ENCODE peak calls at places on chromosomes 3 and 15, in five cellular contexts. One of them, this sample, is unnamed.

GRCh38 chr3:105466495-105467080 is 99.9 kb downstream of the ALCAM start:
- DNase-seq in trophoblast cell: no peak
- DNase-seq in mesenchymal stem cell: no peak
- DNase-seq in neuronal stem cell: no peak
- DNase-seq in H1: no peak
- DNase-seq in this sample: no peak

GRCh38 chr3:47978386-47978785 is 37.8 kb downstream of the MAP4 start:
- DNase-seq in neuronal stem cell: no peak
- DNase-seq in H1: no peak
- DNase-seq in mesenchymal stem cell: no peak
- DNase-seq in trophoblast cell: peak
- DNase-seq in this sample: no peak

GRCh38 chr15:101201411-101202174 is 50.3 kb downstream of the CHSY1 start:
- DNase-seq in H1: peak
- DNase-seq in trophoblast cell: peak
- DNase-seq in mesenchymal stem cell: peak
- DNase-seq in neuronal stem cell: peak
- DNase-seq in this sample: peak

GRCh38 chr15:36230741-36231140 is 348.7 kb upstream of the CDIN1 start:
- DNase-seq in trophoblast cell: no peak
- DNase-seq in neuronal stem cell: no peak
- DNase-seq in mesenchymal stem cell: peak
- DNase-seq in H1: no peak
- DNase-seq in this sample: no peak

GRCh38 chr15:48631191-48631770 is 14.2 kb downstream of the FBN1 start:
- DNase-seq in neuronal stem cell: no peak
- DNase-seq in trophoblast cell: no peak
- DNase-seq in H1: no peak
- DNase-seq in mesenchymal stem cell: no peak
- DNase-seq in this sample: no peak

GRCh38 chr15:25236143-25236860 is 202.5 kb downstream of the UBE3A start:
- DNase-seq in H1: no peak
- DNase-seq in mesenchymal stem cell: no peak
- DNase-seq in neuronal stem cell: no peak
- DNase-seq in trophoblast cell: no peak
- DNase-seq in this sample: no peak

GRCh38 chr3:78988324-78988723 is 779.5 kb downstream of the ROBO1 start:
- DNase-seq in trophoblast cell: no peak
- DNase-seq in neuronal stem cell: no peak
- DNase-seq in mesenchymal stem cell: no peak
- DNase-seq in H1: no peak
- DNase-seq in this sample: no peak

GRCh38 chr3:158079599-158079998 is 26.6 kb downstream of the SHOX2 start:
- DNase-seq in H1: no peak
- DNase-seq in trophoblast cell: no peak
- DNase-seq in neuronal stem cell: no peak
- DNase-seq in mesenchymal stem cell: no peak
- DNase-seq in this sample: no peak

GRCh38 chr15:66835558-66835878 is 133.5 kb downstream of the SMAD6 start:
- DNase-seq in trophoblast cell: no peak
- DNase-seq in neuronal stem cell: no peak
- DNase-seq in mesenchymal stem cell: peak
- DNase-seq in H1: no peak
- DNase-seq in this sample: no peak

GRCh38 chr3:42712344-42712648 is 9.7 kb upstream of the HHATL start:
- DNase-seq in trophoblast cell: no peak
- DNase-seq in H1: peak
- DNase-seq in mesenchymal stem cell: no peak
- DNase-seq in neuronal stem cell: no peak
- DNase-seq in this sample: no peak

GRCh38 chr3:128433630-128434185 is 33.0 kb downstream of the DNAJB8 start:
- DNase-seq in neuronal stem cell: no peak
- DNase-seq in trophoblast cell: peak
- DNase-seq in mesenchymal stem cell: no peak
- DNase-seq in H1: no peak
- DNase-seq in this sample: peak

GRCh38 chr3:99659965-99660364 is 21.6 kb downstream of the COL8A1 start:
- DNase-seq in mesenchymal stem cell: peak
- DNase-seq in neuronal stem cell: no peak
- DNase-seq in trophoblast cell: no peak
- DNase-seq in H1: no peak
- DNase-seq in this sample: no peak

GRCh38 chr3:39343076-39343717 is 13.7 kb downstream of the CCR8 start:
- DNase-seq in mesenchymal stem cell: no peak
- DNase-seq in neuronal stem cell: no peak
- DNase-seq in H1: no peak
- DNase-seq in trophoblast cell: no peak
- DNase-seq in this sample: no peak

GRCh38 chr3:121896823-121897222 is 2.6 kb downstream of the SLC15A2 start:
- DNase-seq in neuronal stem cell: no peak
- DNase-seq in H1: no peak
- DNase-seq in mesenchymal stem cell: no peak
- DNase-seq in trophoblast cell: peak
- DNase-seq in this sample: no peak

DNA sequence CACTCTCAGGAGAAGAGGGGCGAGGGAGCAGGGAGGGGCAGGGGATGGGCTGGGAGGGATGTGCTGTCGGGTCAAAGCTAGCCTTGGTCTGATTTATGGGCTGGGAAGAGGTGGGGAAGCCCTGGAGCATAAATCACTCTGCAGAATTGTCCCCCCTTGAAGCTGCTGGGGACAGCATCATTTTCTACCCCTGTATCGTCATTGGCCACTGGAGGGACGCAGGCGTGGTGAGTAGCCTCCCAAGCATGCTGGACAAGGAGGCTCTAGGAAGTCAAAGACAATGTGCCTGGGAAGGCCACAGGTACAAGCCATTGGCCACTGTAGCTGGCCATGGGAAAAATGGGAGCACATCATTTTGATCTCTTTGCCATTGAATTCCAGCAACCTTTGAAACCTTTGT is 175.5 kb upstream of the CTDSPL start:
- DNase-seq in trophoblast cell: no peak
- DNase-seq in H1: no peak
- DNase-seq in neuronal stem cell: no peak
- DNase-seq in mesenchymal stem cell: no peak
- DNase-seq in this sample: peak
- H2BK12ac ChIP-seq in trophoblast cell: no peak
- H2BK12ac ChIP-seq in H1: no peak
- H2BK12ac ChIP-seq in neuronal stem cell: no peak
- H2BK12ac ChIP-seq in mesenchymal stem cell: no peak
- H2BK12ac ChIP-seq in this sample: no peak

DNA sequence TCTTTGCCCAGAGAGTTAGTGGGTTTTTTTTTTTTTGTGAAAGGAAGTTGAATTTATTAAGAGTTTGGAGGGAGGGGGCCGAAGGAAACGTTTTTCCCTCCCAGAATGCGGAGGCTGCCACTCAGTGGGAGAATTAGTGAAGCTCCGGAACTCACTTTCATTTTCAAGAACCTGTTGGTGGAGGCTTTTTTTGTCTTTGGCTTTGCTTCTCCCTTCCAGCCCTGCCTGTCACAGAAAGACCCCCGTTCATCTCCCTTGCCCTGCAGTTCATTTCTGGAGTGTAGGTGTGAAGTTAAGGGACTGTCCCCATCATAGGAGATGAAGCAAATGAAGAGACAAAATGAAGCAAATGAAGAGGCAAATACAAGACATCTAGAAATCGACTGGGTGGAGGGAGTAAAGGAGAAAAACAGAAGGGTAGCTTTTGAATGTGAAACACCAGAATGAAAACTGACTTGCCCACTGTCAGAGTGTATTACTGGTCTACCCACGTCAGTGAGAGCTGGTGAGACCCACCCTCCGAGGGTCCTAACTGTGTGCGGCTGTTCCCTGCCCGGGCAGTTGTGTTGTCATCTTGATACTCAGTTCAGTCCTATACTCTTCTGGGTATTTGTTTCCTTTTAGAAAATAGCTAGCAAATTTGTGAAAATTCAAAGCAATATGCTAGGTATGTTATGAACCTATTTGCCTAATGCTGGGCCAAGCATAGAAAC is 91.5 kb downstream of the ITPR1 start:
- DNase-seq in H1: no peak
- DNase-seq in neuronal stem cell: no peak
- DNase-seq in trophoblast cell: no peak
- DNase-seq in mesenchymal stem cell: peak
- DNase-seq in this sample: no peak
- H4K8ac ChIP-seq in H1: no peak
- H4K8ac ChIP-seq in neuronal stem cell: no peak
- H4K8ac ChIP-seq in trophoblast cell: no peak
- H4K8ac ChIP-seq in mesenchymal stem cell: no peak
- H4K8ac ChIP-seq in this sample: no peak

DNA sequence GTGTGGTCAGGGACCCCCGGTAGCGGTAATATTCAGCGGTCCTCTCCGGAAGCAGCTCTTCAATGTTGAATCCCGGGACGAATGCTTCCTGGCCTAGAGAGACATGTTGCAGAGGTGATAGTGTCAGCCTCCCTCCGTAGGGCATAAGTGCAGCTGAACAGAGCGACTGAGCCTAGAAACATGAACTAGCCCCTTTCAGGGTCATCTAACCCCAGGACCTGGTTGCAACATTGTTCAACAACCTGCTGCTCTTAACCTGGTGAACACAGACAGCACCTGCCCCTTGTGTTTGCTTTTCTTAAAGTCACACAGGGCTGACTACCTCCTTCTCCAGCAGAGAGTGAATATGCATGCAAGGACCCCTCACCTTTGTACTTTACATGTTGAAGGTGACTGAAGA is 41.3 kb downstream of the CA12 start:
- DNase-seq in neuronal stem cell: no peak
- DNase-seq in mesenchymal stem cell: no peak
- DNase-seq in trophoblast cell: no peak
- DNase-seq in H1: no peak
- DNase-seq in this sample: no peak
- H2BK12ac ChIP-seq in neuronal stem cell: peak
- H2BK12ac ChIP-seq in mesenchymal stem cell: no peak
- H2BK12ac ChIP-seq in trophoblast cell: no peak
- H2BK12ac ChIP-seq in H1: peak
- H2BK12ac ChIP-seq in this sample: no peak

GRCh38 chr15:74443100-74443909 is 9.5 kb upstream of the SEMA7A start:
- DNase-seq in trophoblast cell: no peak
- DNase-seq in neuronal stem cell: no peak
- DNase-seq in mesenchymal stem cell: no peak
- DNase-seq in H1: no peak
- DNase-seq in this sample: no peak
- H4K8ac ChIP-seq in trophoblast cell: no peak
- H4K8ac ChIP-seq in neuronal stem cell: no peak
- H4K8ac ChIP-seq in mesenchymal stem cell: no peak
- H4K8ac ChIP-seq in H1: peak
- H4K8ac ChIP-seq in this sample: no peak

GRCh38 chr3:169328471-169328870 is 335.0 kb downstream of the MECOM start:
- DNase-seq in mesenchymal stem cell: no peak
- DNase-seq in trophoblast cell: no peak
- DNase-seq in neuronal stem cell: no peak
- DNase-seq in H1: no peak
- DNase-seq in this sample: no peak

GRCh38 chr3:169325821-169326220 is 337.7 kb downstream of the MECOM start:
- DNase-seq in neuronal stem cell: no peak
- DNase-seq in mesenchymal stem cell: no peak
- DNase-seq in trophoblast cell: no peak
- DNase-seq in H1: no peak
- DNase-seq in this sample: no peak

GRCh38 chr3:169323580-169324453 is 339.7 kb downstream of the MECOM start:
- DNase-seq in mesenchymal stem cell: no peak
- DNase-seq in H1: no peak
- DNase-seq in trophoblast cell: peak
- DNase-seq in neuronal stem cell: no peak
- DNase-seq in this sample: no peak

GRCh38 chr3:169327969-169328368 is 335.5 kb downstream of the MECOM start:
- DNase-seq in trophoblast cell: no peak
- DNase-seq in H1: no peak
- DNase-seq in mesenchymal stem cell: no peak
- DNase-seq in neuronal stem cell: no peak
- DNase-seq in this sample: no peak

DNA sequence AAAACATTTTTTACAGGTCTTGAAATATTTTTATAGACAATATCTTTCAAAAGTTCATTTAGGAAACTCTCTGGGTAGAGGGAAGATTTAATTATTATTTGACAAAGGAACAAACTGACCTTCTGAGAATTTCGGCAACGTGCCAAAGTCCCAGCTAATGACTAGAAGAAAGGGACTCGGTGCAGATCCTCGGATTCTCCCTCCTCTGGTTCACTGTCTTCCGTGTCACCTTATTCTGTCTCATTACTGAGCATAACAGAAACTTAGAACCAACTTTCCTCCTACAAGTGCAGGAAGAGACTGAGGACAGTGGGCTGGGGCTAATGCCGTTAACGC is 339.1 kb downstream of the MECOM start:
- DNase-seq in neuronal stem cell: no peak
- DNase-seq in H1: no peak
- DNase-seq in trophoblast cell: no peak
- DNase-seq in mesenchymal stem cell: no peak
- DNase-seq in this sample: no peak
- H2BK12ac ChIP-seq in neuronal stem cell: no peak
- H2BK12ac ChIP-seq in H1: no peak
- H2BK12ac ChIP-seq in trophoblast cell: no peak
- H2BK12ac ChIP-seq in mesenchymal stem cell: no peak
- H2BK12ac ChIP-seq in this sample: no peak

DNA sequence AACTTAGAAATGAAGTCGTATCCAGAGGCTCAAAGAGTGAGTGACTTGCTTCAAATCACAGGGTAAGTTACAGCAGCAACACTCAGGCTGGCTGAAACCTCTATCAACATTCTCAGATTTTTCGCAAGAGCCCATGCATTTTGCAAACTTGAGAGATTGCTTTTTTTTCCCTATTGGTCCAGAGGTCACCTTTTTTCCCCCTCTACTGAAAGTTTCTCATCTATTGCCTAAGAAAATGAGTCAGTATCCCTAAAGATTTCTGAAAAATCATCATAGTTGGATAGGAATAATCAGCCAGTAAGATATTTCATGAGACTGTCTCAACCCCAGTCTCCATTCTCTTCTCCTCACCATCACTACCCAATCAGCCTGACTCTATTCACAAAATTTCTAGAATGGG is 410.6 kb downstream of the FOXP1 start:
- DNase-seq in mesenchymal stem cell: peak
- DNase-seq in H1: no peak
- DNase-seq in neuronal stem cell: no peak
- DNase-seq in trophoblast cell: peak
- DNase-seq in this sample: no peak
- H4K8ac ChIP-seq in mesenchymal stem cell: no peak
- H4K8ac ChIP-seq in H1: no peak
- H4K8ac ChIP-seq in neuronal stem cell: no peak
- H4K8ac ChIP-seq in trophoblast cell: no peak
- H4K8ac ChIP-seq in this sample: no peak

GRCh38 chr3:52752045-52752660 is 18.6 kb downstream of the NEK4 start:
- DNase-seq in mesenchymal stem cell: peak
- DNase-seq in trophoblast cell: no peak
- DNase-seq in H1: no peak
- DNase-seq in neuronal stem cell: no peak
- DNase-seq in this sample: no peak
- H2BK12ac ChIP-seq in mesenchymal stem cell: no peak
- H2BK12ac ChIP-seq in trophoblast cell: no peak
- H2BK12ac ChIP-seq in H1: no peak
- H2BK12ac ChIP-seq in neuronal stem cell: no peak
- H2BK12ac ChIP-seq in this sample: no peak

GRCh38 chr3:52240886-52241244 is 1.9 kb upstream of the TWF2 start:
- DNase-seq in trophoblast cell: no peak
- DNase-seq in mesenchymal stem cell: no peak
- DNase-seq in H1: no peak
- DNase-seq in neuronal stem cell: no peak
- DNase-seq in this sample: no peak
- H4K8ac ChIP-seq in trophoblast cell: no peak
- H4K8ac ChIP-seq in mesenchymal stem cell: no peak
- H4K8ac ChIP-seq in H1: no peak
- H4K8ac ChIP-seq in neuronal stem cell: no peak
- H4K8ac ChIP-seq in this sample: no peak

GRCh38 chr3:197376735-197377555 is 78.5 kb upstream of the DLG1 start:
- DNase-seq in mesenchymal stem cell: no peak
- DNase-seq in trophoblast cell: no peak
- DNase-seq in H1: no peak
- DNase-seq in neuronal stem cell: no peak
- DNase-seq in this sample: no peak
- H2BK12ac ChIP-seq in mesenchymal stem cell: no peak
- H2BK12ac ChIP-seq in trophoblast cell: no peak
- H2BK12ac ChIP-seq in H1: no peak
- H2BK12ac ChIP-seq in neuronal stem cell: no peak
- H2BK12ac ChIP-seq in this sample: no peak